ENCODE peak calls at places on chromosomes 1 and 21, in nine cellular contexts. H is activated naive CD8-positive, alpha-beta T cell treated with anti-CD3 and anti-CD28 coated beads, Interleukin-2, amount 50 U/mL, for 24 hours; Z is frontal cortex; G is stimulated activated CD4-positive, alpha-beta T cell treated with anti-CD3 and anti-CD28 coated beads, Interleukin-2, amount 100 ng/mL, for 24 hours; W is HS-5; U is T-helper 17 cell; V is choroid plexus epithelial cell; A is iris pigment epithelial cell; C is hippocampal formation. F is an unnamed sample.

GRCh38 chr21:16264314-16264713 is 534.5 kb downstream of the USP25 start:
- DNase-seq in C (no peak), W (no peak), V (no peak), A (no peak), U (no peak), Z (no peak), H (no peak), G (no peak), F (no peak)

GRCh38 chr1:110672001-110672752 is 2.6 kb downstream of the KCNA3 start:
- DNase-seq in U (peak), W (peak), C (no peak), G (peak), A (no peak), Z (peak), H (peak), V (no peak), F (no peak)

GRCh38 chr1:36377776-36378175 is 7.9 kb downstream of the STK40 start:
- DNase-seq in Z (no peak), V (no peak), G (no peak), C (no peak), W (no peak), U (no peak), H (no peak), A (no peak), F (no peak)

GRCh38 chr1:173970252-173970651 is 51.9 kb downstream of the RC3H1 start:
- DNase-seq in U (no peak), V (peak), W (no peak), C (no peak), G (no peak), A (no peak), Z (no peak), H (no peak), F (no peak)

GRCh38 chr1:7186382-7187120 is 401.3 kb downstream of the CAMTA1 start:
- DNase-seq in U (no peak), A (no peak), W (no peak), V (no peak), Z (no peak), C (no peak), H (no peak), G (no peak), F (no peak)

GRCh38 chr1:58883037-58883887 is 99.4 kb upstream of the JUN start:
- DNase-seq in Z (peak), C (peak), V (peak), U (no peak), G (no peak), A (peak), H (no peak), W (peak), F (peak)

GRCh38 chr21:34808569-34809204 is 139.9 kb downstream of the CLIC6 start:
- DNase-seq in W (no peak), Z (no peak), V (peak), U (no peak), G (no peak), A (peak), H (no peak), C (no peak), F (no peak)

GRCh38 chr1:204415351-204415750 is 3.7 kb upstream of the PPP1R15B start:
- DNase-seq in C (no peak), U (no peak), Z (no peak), H (no peak), G (no peak), W (no peak), A (no peak), V (no peak), F (no peak)

GRCh38 chr1:208233546-208233945 is 10.6 kb downstream of the PLXNA2 start:
- DNase-seq in G (no peak), Z (no peak), C (peak), H (no peak), A (no peak), U (no peak), W (no peak), V (peak), F (no peak)

GRCh38 chr1:150799104-150799503 is 9.0 kb downstream of the CTSK start:
- DNase-seq in U (no peak), A (no peak), V (peak), W (no peak), H (no peak), C (no peak), Z (no peak), G (no peak), F (no peak)

GRCh38 chr21:43191521-43191920 is 22.7 kb downstream of the CRYAA start:
- DNase-seq in A (no peak), W (no peak), C (no peak), V (no peak), U (no peak), H (no peak), G (no peak), Z (no peak), F (no peak)

GRCh38 chr1:184691719-184692324 is 62.8 kb downstream of the EDEM3 start:
- DNase-seq in V (peak), C (no peak), U (no peak), Z (no peak), H (no peak), W (peak), G (no peak), A (peak), F (peak)

GRCh38 chr1:95223110-95223509 is 10.9 kb upstream of the RWDD3 start:
- DNase-seq in W (no peak), A (peak), G (no peak), U (no peak), C (no peak), V (peak), Z (no peak), H (no peak), F (no peak)

GRCh38 chr21:45848352-45848751 is 133.2 kb upstream of the COL6A1 start:
- DNase-seq in V (no peak), W (no peak), G (no peak), H (no peak), C (no peak), Z (no peak), U (no peak), A (no peak), F (no peak)

GRCh38 chr21:39799178-39799577 is 54.2 kb downstream of the IGSF5 start:
- DNase-seq in U (no peak), V (no peak), Z (peak), G (no peak), H (no peak), W (no peak), C (peak), A (no peak), F (no peak)

F was measured in pulmonary artery endothelial cell.